ENCODE peak calls at places on chromosomes 3 and 15, in four cellular contexts. One of them, this sample, is unnamed.

GRCh38 chr15:48177875-48178611 is at the start of gene MYEF2:
- DNase-seq in ovary: peak
- DNase-seq in retinal pigment epithelial cell: peak
- DNase-seq in neural progenitor cell: peak
- DNase-seq in this sample: peak

GRCh38 chr3:178257491-178257890 is 278.7 kb upstream of the KCNMB2 start:
- DNase-seq in neural progenitor cell: no peak
- DNase-seq in ovary: no peak
- DNase-seq in retinal pigment epithelial cell: no peak
- DNase-seq in this sample: no peak

GRCh38 chr3:148756306-148756705 is 58.6 kb downstream of the AGTR1 start:
- DNase-seq in ovary: no peak
- DNase-seq in neural progenitor cell: no peak
- DNase-seq in retinal pigment epithelial cell: no peak
- DNase-seq in this sample: no peak

GRCh38 chr3:62607287-62608029 is 234.1 kb upstream of the FEZF2 start:
- DNase-seq in retinal pigment epithelial cell: peak
- DNase-seq in ovary: no peak
- DNase-seq in neural progenitor cell: peak
- DNase-seq in this sample: no peak

GRCh38 chr15:74212494-74212893 is 9.9 kb upstream of the STRA6 start:
- DNase-seq in ovary: no peak
- DNase-seq in retinal pigment epithelial cell: no peak
- DNase-seq in neural progenitor cell: no peak
- DNase-seq in this sample: no peak

GRCh38 chr3:125512135-125512920 is 7.7 kb downstream of the SNX4 start:
- DNase-seq in retinal pigment epithelial cell: no peak
- DNase-seq in neural progenitor cell: no peak
- DNase-seq in ovary: no peak
- DNase-seq in this sample: peak

GRCh38 chr3:63911901-63912767 is at the start of gene SCAANT1:
- DNase-seq in retinal pigment epithelial cell: peak
- DNase-seq in ovary: peak
- DNase-seq in neural progenitor cell: peak
- DNase-seq in this sample: peak

GRCh38 chr15:101051291-101052030 is 132.3 kb downstream of the LRRK1 start:
- DNase-seq in ovary: no peak
- DNase-seq in retinal pigment epithelial cell: no peak
- DNase-seq in neural progenitor cell: no peak
- DNase-seq in this sample: no peak

GRCh38 chr15:69755571-69756310 is 303.1 kb downstream of the RPLP1 start:
- DNase-seq in retinal pigment epithelial cell: peak
- DNase-seq in ovary: no peak
- DNase-seq in neural progenitor cell: no peak
- DNase-seq in this sample: peak

GRCh38 chr15:59960318-59960717 is 43.8 kb upstream of the FOXB1 start:
- DNase-seq in retinal pigment epithelial cell: no peak
- DNase-seq in ovary: no peak
- DNase-seq in neural progenitor cell: no peak
- DNase-seq in this sample: no peak

GRCh38 chr15:26772588-26773484 is at the start of gene GABRB3:
- DNase-seq in ovary: peak
- DNase-seq in neural progenitor cell: peak
- DNase-seq in retinal pigment epithelial cell: no peak
- DNase-seq in this sample: peak

GRCh38 chr15:43769584-43770228 is 7.1 kb downstream of the ELL3 start:
- DNase-seq in ovary: peak
- DNase-seq in neural progenitor cell: peak
- DNase-seq in retinal pigment epithelial cell: no peak
- DNase-seq in this sample: peak

GRCh38 chr3:42778644-42779043 is 5.6 kb upstream of the CCDC13 start:
- DNase-seq in retinal pigment epithelial cell: no peak
- DNase-seq in neural progenitor cell: no peak
- DNase-seq in ovary: no peak
- DNase-seq in this sample: no peak

GRCh38 chr3:53845103-53845880 is 927 bp downstream of the CHDH start:
- DNase-seq in neural progenitor cell: peak
- DNase-seq in retinal pigment epithelial cell: no peak
- DNase-seq in ovary: peak
- DNase-seq in this sample: peak

GRCh38 chr15:31516874-31517273 is 190.2 kb downstream of the KLF13 start:
- DNase-seq in neural progenitor cell: no peak
- DNase-seq in retinal pigment epithelial cell: no peak
- DNase-seq in ovary: no peak
- DNase-seq in this sample: no peak

GRCh38 chr3:151837057-151837456 is 23.1 kb downstream of the AADAC start:
- DNase-seq in retinal pigment epithelial cell: peak
- DNase-seq in ovary: no peak
- DNase-seq in neural progenitor cell: peak
- DNase-seq in this sample: no peak

GRCh38 chr3:68256635-68257034 is 602.2 kb upstream of the SUCLG2 start:
- DNase-seq in neural progenitor cell: peak
- DNase-seq in ovary: no peak
- DNase-seq in retinal pigment epithelial cell: no peak
- DNase-seq in this sample: peak
- TF ChIP-seq CTCF in neural progenitor cell: peak
- TF ChIP-seq CTCF in ovary: no peak
- TF ChIP-seq CTCF in retinal pigment epithelial cell: no peak
- TF ChIP-seq CTCF in this sample: peak

DNA sequence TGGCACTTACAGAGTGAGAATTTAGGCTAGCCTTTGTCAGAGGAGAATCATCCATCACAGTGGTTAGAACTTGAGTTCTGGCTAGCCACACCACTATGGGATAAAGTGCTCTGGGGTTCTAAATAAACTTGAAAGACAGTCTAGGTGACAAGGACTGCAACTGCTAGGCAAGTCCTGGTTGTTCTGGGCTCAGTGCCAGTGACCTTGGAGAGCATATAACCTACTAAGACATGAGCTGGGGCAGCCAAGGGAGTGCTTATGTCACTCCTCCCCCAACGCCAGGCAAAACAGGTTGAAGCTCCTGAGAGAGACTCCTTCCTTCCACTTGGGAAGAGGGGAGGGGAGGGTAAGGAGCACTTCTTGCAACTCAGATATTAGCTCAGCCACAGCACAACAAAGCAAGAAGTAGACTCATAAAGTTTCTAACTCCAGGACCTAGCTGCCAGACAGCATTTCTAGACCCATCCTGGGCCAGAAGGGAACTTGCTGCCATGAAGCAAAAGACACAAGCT is 963.9 kb downstream of the PLOD2 start:
- DNase-seq in neural progenitor cell: no peak
- DNase-seq in ovary: no peak
- DNase-seq in retinal pigment epithelial cell: no peak
- DNase-seq in this sample: no peak
- TF ChIP-seq CTCF in neural progenitor cell: no peak
- TF ChIP-seq CTCF in ovary: no peak
- TF ChIP-seq CTCF in retinal pigment epithelial cell: no peak
- TF ChIP-seq CTCF in this sample: no peak

DNA sequence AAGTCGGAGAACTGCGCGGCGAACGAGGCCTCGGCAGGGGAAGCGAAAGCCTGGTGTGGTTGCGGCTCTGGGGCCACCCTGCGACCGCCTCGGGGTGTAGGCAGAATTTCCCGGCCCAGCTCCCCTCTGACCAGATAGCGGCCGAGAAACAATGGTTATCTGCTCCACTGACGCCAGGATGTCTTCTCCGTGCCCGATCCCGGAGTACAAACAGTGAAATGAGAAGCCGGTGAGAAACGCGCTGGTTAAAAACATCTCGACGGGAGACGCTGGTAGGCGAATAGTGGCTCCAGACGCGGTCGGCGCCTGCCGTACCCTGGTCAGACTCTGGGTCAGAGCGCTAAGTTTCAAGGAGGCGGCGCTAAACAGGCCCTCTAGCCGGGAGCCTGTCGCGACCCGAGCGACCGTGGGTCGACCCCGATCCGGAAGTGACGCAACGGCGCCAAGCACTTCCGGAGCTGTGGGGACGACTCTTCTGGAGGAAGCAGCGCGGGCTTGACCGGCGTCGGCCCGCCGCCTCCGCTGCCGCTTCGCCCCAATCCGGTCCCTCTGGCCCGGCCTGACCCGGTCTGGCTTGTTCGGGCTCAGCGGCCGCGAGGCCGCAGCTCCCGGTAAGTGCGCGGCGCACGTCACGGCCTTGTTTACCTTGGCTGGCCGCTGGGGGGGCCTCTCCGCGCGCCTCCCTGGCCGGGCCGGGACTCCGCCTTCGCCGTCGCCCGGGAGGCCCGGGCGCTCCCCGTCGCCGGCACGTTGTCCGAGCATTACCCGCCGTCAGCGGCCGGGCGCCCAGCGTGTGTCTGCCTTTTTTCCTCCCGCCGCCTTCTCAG is at the start of gene ARIH2:
- DNase-seq in neural progenitor cell: peak
- DNase-seq in retinal pigment epithelial cell: peak
- DNase-seq in ovary: peak
- DNase-seq in this sample: peak
- TF ChIP-seq CTCF in neural progenitor cell: peak
- TF ChIP-seq CTCF in retinal pigment epithelial cell: peak
- TF ChIP-seq CTCF in ovary: no peak
- TF ChIP-seq CTCF in this sample: peak

GRCh38 chr15:71197620-71198019 is 82.3 kb downstream of the THSD4 start:
- DNase-seq in neural progenitor cell: no peak
- DNase-seq in ovary: no peak
- DNase-seq in retinal pigment epithelial cell: no peak
- DNase-seq in this sample: no peak

GRCh38 chr15:71194286-71194685 is 79.0 kb downstream of the THSD4 start:
- DNase-seq in ovary: no peak
- DNase-seq in neural progenitor cell: no peak
- DNase-seq in retinal pigment epithelial cell: no peak
- DNase-seq in this sample: no peak

GRCh38 chr15:71191296-71191695 is 76.0 kb downstream of the THSD4 start:
- DNase-seq in retinal pigment epithelial cell: no peak
- DNase-seq in neural progenitor cell: no peak
- DNase-seq in ovary: no peak
- DNase-seq in this sample: no peak

GRCh38 chr15:71198846-71199245 is 83.6 kb downstream of the THSD4 start:
- DNase-seq in neural progenitor cell: no peak
- DNase-seq in ovary: no peak
- DNase-seq in retinal pigment epithelial cell: no peak
- DNase-seq in this sample: no peak

DNA sequence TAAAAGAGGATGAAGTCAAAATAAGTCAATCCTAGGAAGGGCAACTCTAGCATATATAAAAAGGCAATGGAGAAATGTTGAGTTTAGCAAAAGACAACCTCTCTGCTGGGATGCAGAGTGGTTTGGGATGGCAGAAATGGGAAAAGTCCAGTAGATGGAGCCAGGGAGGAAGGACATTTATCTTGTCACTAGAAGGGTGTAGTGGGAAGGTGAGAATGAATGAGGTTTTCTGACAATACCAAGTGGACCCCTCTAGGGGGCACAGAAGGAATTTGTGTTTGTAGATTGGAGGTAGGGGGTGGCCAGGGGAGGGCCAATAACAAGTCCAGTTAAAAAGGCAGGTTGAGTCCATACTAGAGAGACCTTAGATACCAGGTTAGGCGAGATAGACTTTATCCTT is 80.0 kb downstream of the THSD4 start:
- DNase-seq in neural progenitor cell: peak
- DNase-seq in ovary: no peak
- DNase-seq in retinal pigment epithelial cell: no peak
- DNase-seq in this sample: no peak
- TF ChIP-seq CTCF in neural progenitor cell: peak
- TF ChIP-seq CTCF in ovary: no peak
- TF ChIP-seq CTCF in retinal pigment epithelial cell: no peak
- TF ChIP-seq CTCF in this sample: no peak

GRCh38 chr3:100075163-100075562 is 39.1 kb downstream of the FILIP1L start:
- DNase-seq in retinal pigment epithelial cell: no peak
- DNase-seq in ovary: no peak
- DNase-seq in neural progenitor cell: no peak
- DNase-seq in this sample: no peak
- TF ChIP-seq CTCF in retinal pigment epithelial cell: no peak
- TF ChIP-seq CTCF in ovary: no peak
- TF ChIP-seq CTCF in neural progenitor cell: no peak
- TF ChIP-seq CTCF in this sample: no peak

DNA sequence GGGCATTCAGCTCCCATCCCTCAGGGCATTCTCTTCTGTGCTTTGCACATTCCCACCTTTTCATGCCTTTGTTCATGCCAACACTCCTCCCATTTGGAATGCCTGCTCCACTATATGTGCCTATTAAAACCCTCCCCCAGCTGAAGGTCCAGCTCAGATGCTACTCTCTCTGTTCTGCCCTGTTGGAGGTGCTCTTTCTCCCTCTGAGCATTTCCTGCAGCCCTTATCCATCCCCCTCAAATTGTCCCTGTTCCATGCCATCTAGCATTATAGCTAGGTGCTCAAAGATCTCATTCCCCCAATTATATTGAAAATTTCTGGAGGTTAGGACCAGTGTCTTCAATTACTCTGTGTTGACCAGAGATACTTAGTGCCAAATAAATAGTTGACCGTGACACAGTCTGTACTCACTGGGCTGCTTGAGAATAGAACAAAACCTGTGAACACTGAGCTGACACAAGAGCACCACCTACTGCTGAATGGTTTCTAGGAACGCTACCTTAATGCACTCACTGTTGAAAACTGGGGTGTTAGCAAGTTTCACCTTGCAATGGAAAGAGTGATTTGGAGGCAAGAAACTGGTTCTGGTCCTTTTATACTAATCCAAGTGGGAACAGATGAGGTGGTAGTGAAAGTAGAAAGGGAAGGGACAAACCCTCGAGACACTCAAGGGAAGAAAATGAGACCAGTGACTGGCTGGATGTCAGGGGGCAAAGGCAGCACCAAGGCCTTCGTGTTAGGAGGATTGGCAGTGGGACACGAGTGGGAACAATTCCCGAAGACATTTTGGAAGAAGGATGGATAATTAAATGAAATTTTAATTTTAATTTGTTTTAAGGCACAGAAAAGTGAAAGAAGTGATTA is 289.8 kb upstream of the ROPN1 start:
- DNase-seq in retinal pigment epithelial cell: no peak
- DNase-seq in neural progenitor cell: peak
- DNase-seq in ovary: no peak
- DNase-seq in this sample: peak
- TF ChIP-seq CTCF in retinal pigment epithelial cell: peak
- TF ChIP-seq CTCF in neural progenitor cell: peak
- TF ChIP-seq CTCF in ovary: no peak
- TF ChIP-seq CTCF in this sample: no peak

GRCh38 chr3:31462050-31462569 is 70.6 kb upstream of the STT3B start:
- DNase-seq in retinal pigment epithelial cell: no peak
- DNase-seq in ovary: no peak
- DNase-seq in neural progenitor cell: no peak
- DNase-seq in this sample: peak
- TF ChIP-seq CTCF in retinal pigment epithelial cell: no peak
- TF ChIP-seq CTCF in ovary: no peak
- TF ChIP-seq CTCF in neural progenitor cell: no peak
- TF ChIP-seq CTCF in this sample: no peak

GRCh38 chr3:46978985-46979944 is at the start of gene NBEAL2:
- DNase-seq in retinal pigment epithelial cell: peak
- DNase-seq in ovary: peak
- DNase-seq in neural progenitor cell: peak
- DNase-seq in this sample: peak
- TF ChIP-seq CTCF in retinal pigment epithelial cell: no peak
- TF ChIP-seq CTCF in ovary: no peak
- TF ChIP-seq CTCF in neural progenitor cell: no peak
- TF ChIP-seq CTCF in this sample: no peak

DNA sequence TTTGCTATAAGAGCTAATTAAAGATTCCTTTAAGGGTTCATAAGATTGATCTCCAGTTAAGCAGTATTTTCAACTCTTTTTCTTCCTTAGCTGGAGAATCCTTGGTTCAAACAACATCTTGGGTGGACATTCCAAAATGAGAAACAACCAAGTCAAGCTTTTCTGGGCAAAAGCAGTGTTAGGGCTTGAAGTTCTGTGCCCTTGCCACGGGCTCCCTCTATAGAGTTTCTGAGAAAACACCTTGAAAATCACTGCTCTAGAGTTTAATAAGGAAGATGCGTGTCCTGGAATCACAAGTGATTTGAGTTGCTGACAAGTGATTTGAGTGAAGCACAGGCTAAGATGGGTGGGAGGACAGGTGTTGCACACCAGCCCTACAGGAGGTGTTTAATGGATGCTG is 128.9 kb downstream of the SLCO3A1 start:
- DNase-seq in retinal pigment epithelial cell: no peak
- DNase-seq in neural progenitor cell: no peak
- DNase-seq in ovary: no peak
- DNase-seq in this sample: no peak
- TF ChIP-seq CTCF in retinal pigment epithelial cell: no peak
- TF ChIP-seq CTCF in neural progenitor cell: no peak
- TF ChIP-seq CTCF in ovary: no peak
- TF ChIP-seq CTCF in this sample: no peak

This sample was measured in activated CD8-positive, alpha-beta T cell treated with anti-CD3 and anti-CD28 coated beads for 36 hours.